ENCODE peak calls at places on chromosomes 5 and 9, in ten cellular contexts. F, R, O, L, W, E, P, D, K and X are unnamed samples.

GRCh38 chr9:18753904-18754303 is 279.1 kb downstream of the SAXO1 start:
- DNase-seq in F (no peak), O (no peak), P (no peak), L (no peak), R (no peak), E (no peak), W (no peak), D (no peak), K (no peak), X (no peak)

GRCh38 chr5:40184-40583 is 51.8 kb upstream of the PLEKHG4B start:
- DNase-seq in R (no peak), O (no peak), K (no peak), W (no peak), D (no peak), E (no peak), P (no peak), L (no peak), F (no peak), X (no peak)

GRCh38 chr5:101937041-101937440 is 359.0 kb downstream of the SLCO4C1 start:
- DNase-seq in W (no peak), E (no peak), L (no peak), D (no peak), K (no peak), R (no peak), P (no peak), F (no peak), O (no peak), X (no peak)

GRCh38 chr5:19479562-19479961 is 508.4 kb downstream of the CDH18 start:
- DNase-seq in L (no peak), K (no peak), E (no peak), R (no peak), P (no peak), W (no peak), F (no peak), O (no peak), D (no peak), X (no peak)

GRCh38 chr5:154268073-154268472 is 77.5 kb downstream of the GALNT10 start:
- DNase-seq in E (no peak), O (no peak), W (no peak), P (no peak), F (no peak), D (no peak), L (no peak), R (no peak), K (no peak), X (no peak)

GRCh38 chr5:34709861-34710673 is 53.9 kb downstream of the RAI14 start:
- DNase-seq in E (peak; percentile 97), R (no peak), O (peak; percentile 85), P (no peak), F (no peak), K (no peak), W (no peak), D (no peak), L (no peak), X (no peak)

GRCh38 chr9:127963359-127964064 is 17.3 kb downstream of the EEIG1 start:
- DNase-seq in P (no peak), K (no peak), R (no peak), D (no peak), E (no peak), F (no peak), L (no peak), O (no peak), W (no peak), X (no peak)

GRCh38 chr5:67165524-67166459 is 30.8 kb downstream of the CD180 start:
- DNase-seq in O (peak; percentile 73), K (peak; percentile 78), E (peak; percentile 90), W (peak; percentile 88), L (peak; percentile 86), R (peak; percentile 89), D (peak; percentile 33), F (peak; percentile 86), P (peak; percentile 90), X (no peak)

GRCh38 chr9:80448996-80449395 is 877.2 kb downstream of the TLE4 start:
- DNase-seq in F (no peak), W (no peak), R (no peak), O (no peak), D (no peak), K (no peak), E (no peak), L (no peak), P (no peak), X (no peak)

GRCh38 chr9:120544441-120544840 is 35.5 kb downstream of the CDK5RAP2 start:
- DNase-seq in P (no peak), R (no peak), O (no peak), D (no peak), W (no peak), L (no peak), E (no peak), K (no peak), F (no peak), X (no peak)

GRCh38 chr5:172868924-172869565 is 35.0 kb downstream of the ERGIC1 start:
- DNase-seq in P (no peak), W (peak; percentile 81), E (peak; percentile 92), O (peak; percentile 93), K (no peak), D (peak; percentile 53), F (peak; percentile 81), R (peak; percentile 72), L (no peak), X (no peak)

GRCh38 chr9:37840560-37841194 is 40.1 kb downstream of the DCAF10 start:
- DNase-seq in O (peak; percentile 82), L (no peak), D (peak; percentile 66), E (peak; percentile 77), R (no peak), K (no peak), P (no peak), W (no peak), F (no peak), X (no peak)

GRCh38 chr5:95862636-95863382 is 40.3 kb upstream of the GLRX start:
- DNase-seq in R (no peak), D (no peak), K (no peak), P (peak; percentile 32), L (no peak), W (no peak), E (peak; percentile 35), O (no peak), F (no peak), X (no peak)

GRCh38 chr5:11494340-11494739 is 409.9 kb downstream of the CTNND2 start:
- DNase-seq in P (no peak), D (no peak), K (no peak), F (no peak), L (no peak), O (no peak), W (no peak), R (no peak), E (peak; percentile 12), X (no peak)
- TF ChIP-seq CTCF in P (peak; percentile 15), D (no peak), K (no peak), F (peak; percentile 48), L (peak; percentile 18), O (peak; percentile 47), W (peak; percentile 7), R (no peak), E (peak; percentile 45), X (peak; percentile 84)

DNA sequence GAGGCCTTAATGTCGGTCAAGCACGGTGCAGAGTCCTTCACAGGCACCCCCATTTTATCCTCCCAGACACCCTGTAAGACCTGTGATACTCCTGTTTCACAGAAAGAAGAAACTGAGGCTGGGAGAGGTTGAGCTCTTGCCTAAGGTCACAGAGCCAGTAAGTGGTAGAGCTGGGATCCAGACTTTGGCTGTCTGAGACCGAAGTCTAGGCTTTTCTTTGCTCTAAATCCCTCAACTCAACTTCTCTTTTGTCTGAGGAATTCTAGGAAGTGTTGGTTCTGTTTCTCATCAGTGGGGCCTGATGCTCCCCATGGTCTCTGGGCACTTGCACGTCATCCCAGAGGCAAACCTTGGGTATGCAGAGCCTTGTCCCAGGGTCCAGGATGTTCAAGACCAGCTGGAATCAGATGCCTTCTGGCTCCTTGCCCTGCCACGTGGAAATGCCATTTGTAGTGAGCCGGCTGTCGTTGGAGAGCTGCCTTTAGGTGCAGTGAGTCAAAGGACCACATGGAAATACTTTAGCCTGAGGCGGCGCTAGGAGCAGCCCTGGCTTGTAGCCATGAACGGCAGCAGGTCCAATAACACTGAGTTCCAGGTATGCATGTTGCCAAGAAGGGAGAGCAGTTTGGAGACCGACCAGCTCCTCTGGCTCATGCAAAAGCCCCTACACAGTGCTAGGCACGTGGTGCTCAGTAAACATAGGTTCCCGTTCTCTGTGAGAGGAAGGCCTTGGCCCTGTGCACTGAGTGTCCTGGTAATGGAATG is 9.2 kb downstream of the DCANP1 start:
- DNase-seq in O (peak; percentile 85), K (no peak), W (peak; percentile 80), P (no peak), E (peak; percentile 96), F (peak; percentile 60), L (no peak), D (peak; percentile 49), R (peak; percentile 94), X (no peak)
- TF ChIP-seq CTCF in O (no peak), K (no peak), W (no peak), P (no peak), E (peak; percentile 23), F (peak; percentile 16), L (no peak), D (no peak), R (no peak), X (no peak)

DNA sequence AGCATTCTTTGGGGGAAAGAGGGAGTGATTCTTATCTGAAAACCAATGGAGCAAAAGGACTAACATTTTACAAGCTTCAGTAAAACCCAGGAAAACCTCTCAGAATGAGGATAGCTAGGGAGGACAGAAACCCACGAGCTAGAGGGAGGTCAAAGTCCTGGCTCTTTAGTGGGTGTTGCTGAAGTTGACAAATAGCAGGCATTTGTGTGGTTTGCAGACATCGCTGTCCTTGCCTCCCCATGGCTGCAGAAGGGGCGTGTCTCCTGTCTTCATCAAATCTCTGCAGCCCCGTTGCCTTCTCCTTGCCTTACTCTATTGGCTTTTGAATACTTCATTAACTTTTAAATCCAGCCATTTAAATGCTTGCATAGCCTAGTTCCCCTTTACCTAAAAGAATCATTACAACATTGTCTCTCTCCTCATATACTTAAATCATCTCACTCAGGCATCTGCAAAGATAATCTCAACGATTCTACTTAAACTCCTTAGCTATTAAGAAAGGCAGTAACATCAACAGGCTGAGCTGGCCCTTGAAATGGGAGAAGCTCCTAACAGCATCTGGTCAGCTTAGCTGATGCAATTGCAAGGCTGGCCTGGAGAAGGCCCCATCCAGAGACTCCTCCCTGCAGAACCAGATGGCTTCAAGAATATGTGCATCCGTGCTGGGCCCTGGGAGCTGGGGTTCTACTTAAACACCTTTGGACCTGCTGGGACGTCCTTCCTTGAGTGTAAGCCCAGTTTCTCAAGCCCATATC is 152.8 kb upstream of the TAS2R1 start:
- DNase-seq in O (no peak), K (no peak), F (no peak), L (no peak), P (no peak), E (peak; percentile 77), D (no peak), R (no peak), W (no peak), X (no peak)
- TF ChIP-seq CTCF in O (no peak), K (no peak), F (no peak), L (no peak), P (no peak), E (no peak), D (no peak), R (no peak), W (no peak), X (no peak)

DNA sequence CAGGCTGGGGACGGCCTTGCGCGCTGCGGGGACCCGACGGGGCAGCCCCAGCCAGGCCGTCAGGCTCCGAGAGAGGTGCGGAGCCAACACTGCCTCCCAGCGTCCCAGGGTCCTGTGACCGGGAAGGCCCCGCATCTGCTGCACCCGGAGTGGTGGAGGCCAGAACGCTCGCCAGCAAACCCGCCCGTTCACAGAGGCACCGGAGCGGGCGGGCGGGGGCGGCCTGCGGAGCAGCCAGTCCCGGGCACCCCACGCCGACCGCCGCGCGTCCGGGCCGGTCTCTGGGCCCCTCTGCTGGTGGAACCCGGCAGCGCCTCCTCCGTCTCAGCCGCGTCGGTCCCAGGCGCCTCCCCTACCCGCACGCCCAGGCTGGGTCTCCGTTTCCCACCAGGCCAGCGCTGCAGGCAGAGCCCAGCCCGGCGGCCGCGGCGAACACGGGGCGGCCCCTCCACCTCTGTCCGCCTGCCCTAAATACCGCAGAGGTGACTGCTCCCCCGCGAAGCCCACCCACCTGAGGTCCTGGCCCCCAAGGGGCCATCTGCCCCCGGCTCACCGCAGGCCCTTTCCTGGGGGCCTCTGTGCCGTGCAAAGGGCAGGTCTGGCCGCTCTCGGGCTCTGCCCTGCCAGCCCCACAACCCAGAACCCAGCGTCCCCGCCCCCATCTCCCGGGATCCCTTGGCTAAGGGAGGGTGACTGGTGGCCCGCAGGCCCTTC is 15.9 kb downstream of the EXD3 start:
- DNase-seq in K (peak; percentile 42), R (peak; percentile 79), P (peak; percentile 61), E (peak; percentile 70), W (peak; percentile 71), D (peak; percentile 88), L (peak; percentile 70), O (peak; percentile 46), F (peak; percentile 72), X (peak; percentile 89)
- TF ChIP-seq CTCF in K (peak; percentile 65), R (peak; percentile 29), P (peak; percentile 63), E (peak; percentile 64), W (peak; percentile 76), D (peak; percentile 59), L (peak; percentile 50), O (peak; percentile 64), F (peak; percentile 93), X (peak; percentile 88)